ENCODE peak calls at places on chromosomes 1 and 21, in five cellular contexts. One of them, this sample, is unnamed.
A peak's percentile ranks its signal among the peaks of the same experiment; 100 is the strongest.

GRCh38 chr1:93448983-93449805 is 1.3 kb downstream of the FNBP1L start:
- DNase-seq in heart left ventricle: no peak
- DNase-seq in naive thymus-derived CD8-positive, alpha-beta T cell: no peak
- DNase-seq in Karpas-422: no peak
- DNase-seq in activated CD4-positive, alpha-beta T cell treated with anti-CD3 and anti-CD28 coated beads, Interleukin-2, amount 10 ng/mL, durations not matched to agents 7 days and 5 days: no peak
- DNase-seq in this sample: no peak

GRCh38 chr1:43021547-43022474 is 63.1 kb upstream of the SLC2A1 start:
- DNase-seq in naive thymus-derived CD8-positive, alpha-beta T cell: no peak
- DNase-seq in Karpas-422: no peak
- DNase-seq in activated CD4-positive, alpha-beta T cell treated with anti-CD3 and anti-CD28 coated beads, Interleukin-2, amount 10 ng/mL, durations not matched to agents 7 days and 5 days: no peak
- DNase-seq in heart left ventricle: no peak
- DNase-seq in this sample: no peak

GRCh38 chr1:178330848-178331497 is 165.8 kb downstream of the CLEC20A start:
- DNase-seq in Karpas-422: no peak
- DNase-seq in heart left ventricle: no peak
- DNase-seq in activated CD4-positive, alpha-beta T cell treated with anti-CD3 and anti-CD28 coated beads, Interleukin-2, amount 10 ng/mL, durations not matched to agents 7 days and 5 days: no peak
- DNase-seq in naive thymus-derived CD8-positive, alpha-beta T cell: no peak
- DNase-seq in this sample: no peak

GRCh38 chr1:182299728-182300581 is 91.6 kb downstream of the GLUL start:
- DNase-seq in heart left ventricle: peak; percentile 78
- DNase-seq in naive thymus-derived CD8-positive, alpha-beta T cell: peak; percentile 21
- DNase-seq in activated CD4-positive, alpha-beta T cell treated with anti-CD3 and anti-CD28 coated beads, Interleukin-2, amount 10 ng/mL, durations not matched to agents 7 days and 5 days: no peak
- DNase-seq in Karpas-422: no peak
- DNase-seq in this sample: no peak

GRCh38 chr1:2233997-2234761 is 6.1 kb downstream of the SKI start:
- DNase-seq in activated CD4-positive, alpha-beta T cell treated with anti-CD3 and anti-CD28 coated beads, Interleukin-2, amount 10 ng/mL, durations not matched to agents 7 days and 5 days: peak; percentile 81
- DNase-seq in heart left ventricle: peak; percentile 94
- DNase-seq in Karpas-422: no peak
- DNase-seq in naive thymus-derived CD8-positive, alpha-beta T cell: peak; percentile 78
- DNase-seq in this sample: no peak

GRCh38 chr21:45715441-45715840 is 71.9 kb downstream of the PCBP3 start:
- DNase-seq in naive thymus-derived CD8-positive, alpha-beta T cell: no peak
- DNase-seq in Karpas-422: no peak
- DNase-seq in heart left ventricle: no peak
- DNase-seq in activated CD4-positive, alpha-beta T cell treated with anti-CD3 and anti-CD28 coated beads, Interleukin-2, amount 10 ng/mL, durations not matched to agents 7 days and 5 days: no peak
- DNase-seq in this sample: no peak

GRCh38 chr1:85463666-85464496 is 1.1 kb downstream of the DDAH1 start:
- DNase-seq in activated CD4-positive, alpha-beta T cell treated with anti-CD3 and anti-CD28 coated beads, Interleukin-2, amount 10 ng/mL, durations not matched to agents 7 days and 5 days: no peak
- DNase-seq in heart left ventricle: no peak
- DNase-seq in naive thymus-derived CD8-positive, alpha-beta T cell: no peak
- DNase-seq in Karpas-422: no peak
- DNase-seq in this sample: peak; percentile 38

GRCh38 chr1:2418791-2419320 is 6.5 kb upstream of the PEX10 start:
- DNase-seq in naive thymus-derived CD8-positive, alpha-beta T cell: no peak
- DNase-seq in Karpas-422: no peak
- DNase-seq in activated CD4-positive, alpha-beta T cell treated with anti-CD3 and anti-CD28 coated beads, Interleukin-2, amount 10 ng/mL, durations not matched to agents 7 days and 5 days: no peak
- DNase-seq in heart left ventricle: no peak
- DNase-seq in this sample: no peak

GRCh38 chr1:204740354-204740753 is 54.8 kb upstream of the LRRN2 start:
- DNase-seq in naive thymus-derived CD8-positive, alpha-beta T cell: no peak
- DNase-seq in activated CD4-positive, alpha-beta T cell treated with anti-CD3 and anti-CD28 coated beads, Interleukin-2, amount 10 ng/mL, durations not matched to agents 7 days and 5 days: no peak
- DNase-seq in heart left ventricle: no peak
- DNase-seq in Karpas-422: no peak
- DNase-seq in this sample: no peak

GRCh38 chr1:212514056-212514614 is 81.4 kb downstream of the NENF start:
- DNase-seq in naive thymus-derived CD8-positive, alpha-beta T cell: peak; percentile 11
- DNase-seq in Karpas-422: no peak
- DNase-seq in activated CD4-positive, alpha-beta T cell treated with anti-CD3 and anti-CD28 coated beads, Interleukin-2, amount 10 ng/mL, durations not matched to agents 7 days and 5 days: peak; percentile 20
- DNase-seq in heart left ventricle: peak; percentile 68
- DNase-seq in this sample: no peak

GRCh38 chr1:13893456-13893855 is 193.5 kb downstream of the PRDM2 start:
- DNase-seq in Karpas-422: no peak
- DNase-seq in heart left ventricle: no peak
- DNase-seq in naive thymus-derived CD8-positive, alpha-beta T cell: no peak
- DNase-seq in activated CD4-positive, alpha-beta T cell treated with anti-CD3 and anti-CD28 coated beads, Interleukin-2, amount 10 ng/mL, durations not matched to agents 7 days and 5 days: no peak
- DNase-seq in this sample: no peak

GRCh38 chr1:221608835-221609320 is 133.0 kb downstream of the DUSP10 start:
- DNase-seq in Karpas-422: no peak
- DNase-seq in naive thymus-derived CD8-positive, alpha-beta T cell: no peak
- DNase-seq in activated CD4-positive, alpha-beta T cell treated with anti-CD3 and anti-CD28 coated beads, Interleukin-2, amount 10 ng/mL, durations not matched to agents 7 days and 5 days: no peak
- DNase-seq in heart left ventricle: no peak
- DNase-seq in this sample: no peak

GRCh38 chr1:245288796-245289195 is 134.0 kb downstream of the KIF26B start:
- DNase-seq in naive thymus-derived CD8-positive, alpha-beta T cell: no peak
- DNase-seq in activated CD4-positive, alpha-beta T cell treated with anti-CD3 and anti-CD28 coated beads, Interleukin-2, amount 10 ng/mL, durations not matched to agents 7 days and 5 days: no peak
- DNase-seq in Karpas-422: no peak
- DNase-seq in heart left ventricle: no peak
- DNase-seq in this sample: no peak

GRCh38 chr1:169486281-169486904 is 649 bp upstream of the SLC19A2 start:
- DNase-seq in Karpas-422: no peak
- DNase-seq in heart left ventricle: no peak
- DNase-seq in activated CD4-positive, alpha-beta T cell treated with anti-CD3 and anti-CD28 coated beads, Interleukin-2, amount 10 ng/mL, durations not matched to agents 7 days and 5 days: no peak
- DNase-seq in naive thymus-derived CD8-positive, alpha-beta T cell: no peak
- DNase-seq in this sample: no peak